ENCODE peak calls at places on chromosomes 4 and X, in five cellular contexts. N, M, S, Z and U are unnamed samples.

GRCh38 chr4:10333942-10334341 is 123.3 kb downstream of the ZNF518B start:
- DNase-seq in N (no peak), M (no peak), S (no peak), Z (no peak), U (no peak)

GRCh38 chr4:54230479-54231418 is 1.7 kb downstream of the PDGFRA start:
- DNase-seq in N (peak), M (no peak), S (peak), Z (peak), U (no peak)

GRCh38 chr4:158630893-158631292 is 40.8 kb downstream of the C4orf46 start:
- DNase-seq in N (no peak), M (no peak), S (peak), Z (no peak), U (no peak)

GRCh38 chr4:23782778-23783455 is 106.9 kb downstream of the PPARGC1A start:
- DNase-seq in N (no peak), M (no peak), S (no peak), Z (no peak), U (no peak)

GRCh38 chrX:132092439-132093065 is 35.3 kb downstream of the FRMD7 start:
- DNase-seq in N (peak), M (no peak), S (peak), Z (peak), U (peak)

GRCh38 chr4:4260185-4260751 is 12.2 kb upstream of the TMEM128 start:
- DNase-seq in N (no peak), M (no peak), S (no peak), Z (peak), U (no peak)

GRCh38 chr4:186657766-186658165 is 65.9 kb downstream of the FAT1 start:
- DNase-seq in N (no peak), M (no peak), S (no peak), Z (no peak), U (no peak)

GRCh38 chr4:38523524-38524448 is 140.2 kb upstream of the KLF3 start:
- DNase-seq in N (no peak), M (peak), S (no peak), Z (peak), U (peak)

GRCh38 chr4:183200453-183200852 is 101.4 kb downstream of the WWC2 start:
- DNase-seq in N (no peak), M (no peak), S (peak), Z (no peak), U (no peak)

GRCh38 chr4:823093-823760 is 2.7 kb downstream of the CPLX1 start:
- DNase-seq in N (no peak), M (no peak), S (no peak), Z (no peak), U (no peak)

GRCh38 chr4:109441858-109442480 is 8.4 kb downstream of the SEC24B start:
- DNase-seq in N (no peak), M (no peak), S (no peak), Z (no peak), U (no peak)

GRCh38 chr4:94523617-94524016 is 71.9 kb downstream of the PDLIM5 start:
- DNase-seq in N (no peak), M (no peak), S (no peak), Z (no peak), U (no peak)

GRCh38 chr4:161827013-161827412 is 336.8 kb downstream of the FSTL5 start:
- DNase-seq in N (no peak), M (no peak), S (no peak), Z (no peak), U (no peak)

GRCh38 chr4:82583897-82584604 is 22.3 kb upstream of the TMEM150C start:
- DNase-seq in N (no peak), M (no peak), S (no peak), Z (no peak), U (no peak)

GRCh38 chr4:2247128-2248043 is 5.5 kb upstream of the HAUS3 start:
- DNase-seq in N (peak), M (no peak), S (no peak), Z (peak), U (no peak)

GRCh38 chr4:154590329-154591006 is at the start of gene FGA:
- DNase-seq in N (no peak), M (no peak), S (no peak), Z (no peak), U (no peak)

GRCh38 chr4:53974561-53974960 is 89.8 kb downstream of the CHIC2 start:
- DNase-seq in N (no peak), M (no peak), S (no peak), Z (no peak), U (no peak)

GRCh38 chr4:126023946-126024345 is 709.2 kb downstream of the FAT4 start:
- DNase-seq in N (no peak), M (no peak), S (no peak), Z (no peak), U (no peak)

GRCh38 chr4:17447056-17447455 is 64.8 kb downstream of the QDPR start:
- DNase-seq in N (no peak), M (no peak), S (no peak), Z (no peak), U (no peak)

GRCh38 chrX:106959897-106960296 is 39.7 kb downstream of the CLDN2 start:
- DNase-seq in N (no peak), M (no peak), S (no peak), Z (no peak), U (no peak)

GRCh38 chr4:55125087-55125721 is at the start of gene KDR:
- DNase-seq in N (peak), M (no peak), S (peak), Z (no peak), U (no peak)

GRCh38 chr4:70471897-70472296 is at the start of gene MUC7:
- DNase-seq in N (no peak), M (no peak), S (no peak), Z (no peak), U (no peak)

GRCh38 chr4:186676531-186677158 is 47.0 kb downstream of the FAT1 start:
- DNase-seq in N (no peak), M (no peak), S (no peak), Z (no peak), U (no peak)

GRCh38 chrX:43644124-43644701 is 11.9 kb upstream of the MAOA start:
- DNase-seq in N (no peak), M (no peak), S (no peak), Z (no peak), U (no peak)

GRCh38 chrX:10352536-10352935 is 195.8 kb downstream of the CLCN4 start:
- DNase-seq in N (no peak), M (no peak), S (no peak), Z (no peak), U (no peak)

GRCh38 chrX:25144043-25144940 is 128.5 kb upstream of the ARX start:
- DNase-seq in N (peak), M (peak), S (peak), Z (peak), U (no peak)

GRCh38 chrX:50430917-50431316 is 39.7 kb downstream of the DGKK start:
- DNase-seq in N (no peak), M (no peak), S (no peak), Z (no peak), U (no peak)

GRCh38 chr4:156976147-156976546 is 4.5 kb upstream of the PDGFC start:
- DNase-seq in N (no peak), M (no peak), S (no peak), Z (no peak), U (no peak)

GRCh38 chrX:44314259-44314734 is 29.2 kb downstream of the EFHC2 start:
- DNase-seq in N (peak), M (no peak), S (peak), Z (no peak), U (no peak)

GRCh38 chr4:56293121-56293520 is 94.2 kb downstream of the AASDH start:
- DNase-seq in N (no peak), M (no peak), S (no peak), Z (no peak), U (no peak)

GRCh38 chrX:103197721-103198306 is 17.1 kb upstream of the BEX4 start:
- DNase-seq in N (no peak), M (no peak), S (no peak), Z (no peak), U (no peak)

GRCh38 chr4:74840931-74841330 is 46.6 kb upstream of the BTC start:
- DNase-seq in N (no peak), M (no peak), S (no peak), Z (no peak), U (no peak)